ENCODE peak calls at places on chromosomes 4 and X, in seven cellular contexts. X is PC-3, J is tibial nerve, L is lung, T is heart right ventricle, O is kidney, C is tibial artery. Y is an unnamed sample.

GRCh38 chr4:20351360-20352171 is 99.9 kb downstream of the SLIT2 start:
- DNase-seq in X (no peak), T (no peak), C (no peak), L (no peak), J (no peak), O (no peak), Y (no peak)

GRCh38 chr4:175034986-175035705 is 117.0 kb downstream of the ADAM29 start:
- DNase-seq in T (no peak), O (no peak), L (no peak), J (no peak), C (no peak), X (no peak), Y (no peak)

GRCh38 chrX:116009871-116010710 is 160.5 kb upstream of the AGTR2 start:
- DNase-seq in O (no peak), L (peak; percentile 57), X (no peak), C (no peak), T (peak; percentile 7), J (no peak), Y (no peak)

GRCh38 chrX:40780123-40780522 is 44.8 kb upstream of the MED14 start:
- DNase-seq in T (peak; percentile 8), O (no peak), C (no peak), J (no peak), L (no peak), X (no peak), Y (no peak)

GRCh38 chr4:25590171-25590570 is 65.5 kb upstream of the SLC34A2 start:
- DNase-seq in C (no peak), J (no peak), O (no peak), T (no peak), L (no peak), X (peak; percentile 18), Y (no peak)

GRCh38 chr4:80305466-80305865 is 30.1 kb upstream of the CFAP299 start:
- DNase-seq in J (no peak), T (no peak), O (no peak), L (no peak), C (no peak), X (peak; percentile 48), Y (no peak)

GRCh38 chr4:16056681-16057400 is 27.0 kb downstream of the PROM1 start:
- DNase-seq in C (no peak), T (no peak), J (no peak), X (peak; percentile 5), L (no peak), O (no peak), Y (no peak)

GRCh38 chrX:141176586-141177451 is at the start of gene LDOC1:
- DNase-seq in X (peak; percentile 89), J (peak; percentile 55), L (peak; percentile 69), O (peak; percentile 91), T (peak; percentile 72), C (peak; percentile 65), Y (peak; percentile 68)

GRCh38 chr4:177356191-177356590 is 46.5 kb downstream of the NEIL3 start:
- DNase-seq in O (no peak), X (no peak), L (no peak), C (no peak), T (no peak), J (no peak), Y (no peak)

GRCh38 chr4:148445903-148446261 is 3.7 kb upstream of the NR3C2 start:
- DNase-seq in L (no peak), X (no peak), J (no peak), C (no peak), O (no peak), T (no peak), Y (no peak)

GRCh38 chr4:17597517-17597916 is 16.9 kb upstream of the MED28 start:
- DNase-seq in L (no peak), O (no peak), C (no peak), X (peak; percentile 51), T (no peak), J (no peak), Y (no peak)

GRCh38 chrX:115531818-115532403 is 29.1 kb upstream of the PLS3 start:
- DNase-seq in L (peak; percentile 32), X (peak; percentile 80), J (no peak), O (no peak), C (no peak), T (no peak), Y (no peak)

GRCh38 chr4:126375462-126376054 is 1060.8 kb downstream of the FAT4 start:
- DNase-seq in X (no peak), T (no peak), L (no peak), C (no peak), J (no peak), O (no peak), Y (no peak)

GRCh38 chrX:148080593-148080992 is 99.5 kb downstream of the FMR1NB start:
- DNase-seq in L (no peak), T (no peak), J (no peak), O (no peak), X (no peak), C (no peak), Y (no peak)

GRCh38 chr4:150581611-150582010 is 340 bp upstream of the MAB21L2 start:
- DNase-seq in L (no peak), X (no peak), T (no peak), C (no peak), J (no peak), O (no peak), Y (no peak)

GRCh38 chr4:167903291-167903721 is 189.0 kb upstream of the ANXA10 start:
- DNase-seq in J (no peak), T (no peak), C (no peak), O (no peak), X (peak; percentile 73), L (no peak), Y (no peak)

GRCh38 chr4:94304365-94304971 is 38.2 kb downstream of the HPGDS start:
- DNase-seq in T (no peak), O (no peak), C (no peak), X (peak; percentile 60), J (no peak), L (no peak), Y (no peak)

GRCh38 chrX:131677655-131678628 is 134.1 kb downstream of the OR13H1 start:
- DNase-seq in L (no peak), O (peak; percentile 75), J (no peak), T (no peak), C (no peak), X (peak; percentile 57), Y (no peak)

GRCh38 chrX:125090046-125090445 is 229.6 kb upstream of the TEX13C start:
- DNase-seq in O (no peak), X (peak; percentile 17), T (no peak), C (no peak), L (no peak), J (no peak), Y (no peak)

GRCh38 chr4:75671802-75672421 is 1.3 kb downstream of the G3BP2 start:
- DNase-seq in J (no peak), O (no peak), T (no peak), C (no peak), L (no peak), X (no peak), Y (no peak)

GRCh38 chrX:18574591-18574990 is 97.3 kb downstream of the RS1 start:
- DNase-seq in C (peak; percentile 38), X (peak; percentile 53), J (peak; percentile 20), L (no peak), O (no peak), T (peak; percentile 24), Y (no peak)

GRCh38 chr4:40516651-40517050 is 113.0 kb downstream of the RBM47 start:
- DNase-seq in X (no peak), T (no peak), C (no peak), J (no peak), L (no peak), O (no peak), Y (no peak)
- H3K4me1 ChIP-seq in X (peaks cover 23% of the 10 kb centered on the region), T (no peaks in the 10 kb centered on the region), C (no peaks in the 10 kb centered on the region), J (no peaks in the 10 kb centered on the region), L (peaks cover 3% of the 10 kb centered on the region), O (no peaks in the 10 kb centered on the region), Y (no peaks in the 10 kb centered on the region)

DNA sequence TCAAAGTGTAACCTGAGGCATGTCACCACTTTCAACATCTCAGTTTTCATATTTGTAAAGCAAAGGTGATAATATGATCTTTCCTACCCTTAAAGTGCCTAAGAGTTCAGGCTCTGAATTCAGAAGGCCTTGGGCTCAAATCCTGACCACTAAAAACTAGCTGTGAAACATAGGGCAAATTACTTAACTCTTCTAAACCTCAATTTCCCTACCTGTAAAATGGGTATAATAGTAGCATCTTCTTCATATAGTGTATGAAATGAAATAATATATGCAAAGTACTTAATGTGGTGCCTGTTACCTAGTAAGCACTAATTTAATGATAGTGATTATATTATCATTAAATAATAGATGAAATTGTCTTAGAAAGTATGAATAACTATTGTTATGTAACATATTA is 7.0 kb upstream of the WDR44 start:
- DNase-seq in J (no peak), C (no peak), T (no peak), L (no peak), X (no peak), O (no peak), Y (no peak)
- H3K4me1 ChIP-seq in J (no peaks in the 10 kb centered on the region), C (no peaks in the 10 kb centered on the region), T (no peaks in the 10 kb centered on the region), L (no peaks in the 10 kb centered on the region), X (no peaks in the 10 kb centered on the region), O (no peaks in the 10 kb centered on the region), Y (no peaks in the 10 kb centered on the region)

GRCh38 chr4:146271466-146271865 is 57.1 kb downstream of the REELD1 start:
- DNase-seq in X (no peak), C (no peak), O (no peak), L (no peak), T (no peak), J (no peak), Y (no peak)
- H3K4me1 ChIP-seq in X (no peaks in the 10 kb centered on the region), C (no peaks in the 10 kb centered on the region), O (no peaks in the 10 kb centered on the region), L (no peaks in the 10 kb centered on the region), T (no peaks in the 10 kb centered on the region), J (no peaks in the 10 kb centered on the region), Y (no peaks in the 10 kb centered on the region)

DNA sequence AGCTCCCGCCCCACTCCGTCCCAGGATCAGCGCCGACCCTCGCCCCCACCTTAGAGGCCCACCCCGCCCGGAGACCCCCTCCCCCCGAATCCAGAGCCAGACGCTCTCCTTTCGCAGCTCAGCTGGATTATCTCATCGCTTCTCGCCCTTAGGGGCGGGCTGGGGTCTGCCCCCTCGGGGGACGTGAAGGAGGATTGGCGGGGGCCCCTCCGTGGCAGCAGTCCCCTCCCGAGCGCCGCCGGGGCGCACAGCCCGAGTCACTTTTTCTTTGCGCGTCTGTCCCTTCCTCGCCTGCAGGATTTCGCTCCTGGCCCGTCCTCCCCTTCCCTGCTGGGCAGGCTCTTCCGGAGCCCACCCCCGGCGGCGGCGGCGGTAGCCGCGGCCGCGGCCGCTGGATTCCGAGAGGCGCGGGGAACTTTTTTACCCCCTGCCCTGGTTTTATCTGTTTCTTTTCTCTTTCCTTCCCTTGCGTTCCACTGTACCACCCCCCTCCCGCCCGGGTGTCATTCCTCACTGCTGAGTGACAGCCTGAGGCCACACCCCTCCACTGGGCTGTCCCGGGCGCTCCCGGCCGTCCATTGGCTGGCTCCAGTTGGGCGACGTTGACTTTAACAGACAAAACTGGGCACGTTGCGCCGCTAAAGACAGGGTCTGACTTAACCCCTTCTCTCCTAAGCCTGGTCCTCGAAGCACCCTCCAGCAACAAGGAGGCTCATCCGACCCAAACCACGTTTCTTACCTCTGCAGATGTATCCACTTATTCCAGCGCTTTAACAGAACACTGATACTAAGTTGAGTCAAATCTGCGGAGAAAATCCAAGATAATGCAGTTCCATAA is 467 bp upstream of the NKX3-2 start:
- DNase-seq in O (peak; percentile 89), J (no peak), T (peak; percentile 40), L (peak; percentile 65), X (peak; percentile 68), C (peak; percentile 67), Y (no peak)
- H3K4me1 ChIP-seq in O (peaks cover 6% of the 10 kb centered on the region), J (no peaks in the 10 kb centered on the region), T (peaks cover 43% of the 10 kb centered on the region), L (peaks cover 29% of the 10 kb centered on the region), X (peaks cover 8% of the 10 kb centered on the region), C (no peaks in the 10 kb centered on the region), Y (peaks cover 53% of the 10 kb centered on the region)

GRCh38 chr4:38669233-38669632 is 5.2 kb downstream of the KLF3 start:
- DNase-seq in X (no peak), T (no peak), J (no peak), C (no peak), O (no peak), L (no peak), Y (no peak)
- H3K4me1 ChIP-seq in X (peaks cover 70% of the 10 kb centered on the region), T (peaks cover 66% of the 10 kb centered on the region), J (peaks cover 4% of the 10 kb centered on the region), C (peaks cover 4% of the 10 kb centered on the region), O (peaks cover 73% of the 10 kb centered on the region), L (peaks cover 26% of the 10 kb centered on the region), Y (peaks cover 53% of the 10 kb centered on the region)

Y was measured in effector memory CD4-positive, alpha-beta T cell.